ENCODE peak calls at places on chromosomes 3 and 15, in seven cellular contexts. I is left kidney, Q is MCF 10A, H is caudate nucleus, Y is tibial nerve, G is A549, M is AG09309. U is an unnamed sample.

GRCh38 chr3:193943200-193943599 is 192.7 kb upstream of the HES1 start:
- DNase-seq in H (no peak), M (no peak), Q (no peak), Y (no peak), I (peak), G (no peak), U (no peak)

GRCh38 chr3:139425745-139426400 is 36.4 kb upstream of the COPB2 start:
- DNase-seq in Q (no peak), Y (no peak), I (no peak), H (no peak), M (no peak), G (no peak), U (no peak)

GRCh38 chr15:34436956-34437442 is 609 bp downstream of the GOLGA8A start:
- DNase-seq in Q (peak), G (no peak), Y (no peak), I (peak), H (no peak), M (no peak), U (peak)

GRCh38 chr15:43048935-43049334 is 56.9 kb downstream of the UBR1 start:
- DNase-seq in I (no peak), H (no peak), G (no peak), Q (no peak), M (no peak), Y (no peak), U (no peak)

GRCh38 chr3:188197388-188197847 is 43.5 kb downstream of the LPP start:
- DNase-seq in Q (no peak), M (no peak), Y (no peak), H (no peak), G (no peak), I (no peak), U (no peak)

GRCh38 chr15:33007295-33007855 is 187.1 kb downstream of the FMN1 start:
- DNase-seq in H (no peak), I (peak), G (peak), Y (no peak), Q (peak), M (no peak), U (no peak)

GRCh38 chr3:3109407-3110298 is 521 bp downstream of the IL5RA start:
- DNase-seq in Y (no peak), I (no peak), M (no peak), H (no peak), G (no peak), Q (peak), U (no peak)

GRCh38 chr3:154464440-154465148 is 34.6 kb upstream of the GPR149 start:
- DNase-seq in H (no peak), Y (no peak), I (no peak), G (no peak), Q (peak), M (no peak), U (no peak)

GRCh38 chr3:141448606-141449216 is 38.1 kb upstream of the RASA2 start:
- DNase-seq in M (no peak), Y (no peak), Q (no peak), H (no peak), G (no peak), I (no peak), U (no peak)

GRCh38 chr3:113210608-113211369 is 568 bp upstream of the BOC start:
- DNase-seq in H (no peak), I (peak), M (no peak), G (no peak), Q (no peak), Y (no peak), U (no peak)

GRCh38 chr3:122021811-122022401 is at the start of gene ILDR1:
- DNase-seq in I (peak), Y (no peak), G (peak), H (no peak), M (no peak), Q (peak), U (no peak)

GRCh38 chr3:43764012-43764411 is 73.3 kb downstream of the ABHD5 start:
- DNase-seq in H (no peak), G (no peak), Y (no peak), Q (no peak), M (no peak), I (no peak), U (no peak)

GRCh38 chr15:68176601-68177000 is 28.5 kb downstream of the CALML4 start:
- DNase-seq in Q (no peak), I (no peak), Y (no peak), H (no peak), G (no peak), M (no peak), U (no peak)

GRCh38 chr3:120673116-120673515 is 8.9 kb downstream of the HGD start:
- DNase-seq in Y (no peak), Q (no peak), G (no peak), M (no peak), H (no peak), I (no peak), U (no peak)

GRCh38 chr15:64324513-64324912 is 31.5 kb downstream of the CSNK1G1 start:
- DNase-seq in G (no peak), Q (no peak), M (no peak), I (no peak), Y (no peak), H (no peak), U (no peak)

GRCh38 chr3:30657914-30658313 is 51.5 kb downstream of the TGFBR2 start:
- DNase-seq in Y (no peak), I (no peak), M (no peak), Q (no peak), H (no peak), G (no peak), U (no peak)

GRCh38 chr15:59594493-59594942 is 17.1 kb upstream of the GCNT3 start:
- DNase-seq in G (peak), Y (no peak), M (peak), Q (no peak), H (no peak), I (peak), U (no peak)

GRCh38 chr15:60065951-60066350 is 61.8 kb downstream of the FOXB1 start:
- DNase-seq in Y (no peak), M (no peak), H (no peak), G (no peak), Q (no peak), I (peak), U (no peak)

GRCh38 chr15:74608776-74609175 is 6.9 kb upstream of the CLK3 start:
- DNase-seq in M (no peak), I (no peak), H (no peak), G (no peak), Q (no peak), Y (no peak), U (no peak)

GRCh38 chr3:51718547-51719412 is 11.9 kb downstream of the GRM2 start:
- DNase-seq in G (peak), H (no peak), Y (peak), Q (peak), I (peak), M (no peak), U (peak)

GRCh38 chr15:96586901-96587300 is 256.4 kb downstream of the NR2F2 start:
- DNase-seq in Y (no peak), I (no peak), H (no peak), G (no peak), Q (no peak), M (no peak), U (no peak)

GRCh38 chr15:65037279-65037678 is 7.8 kb upstream of the MTFMT start:
- DNase-seq in Y (no peak), Q (no peak), I (no peak), G (no peak), H (no peak), M (no peak), U (no peak)

GRCh38 chr15:96756656-96757055 is 426.2 kb downstream of the NR2F2 start:
- DNase-seq in Q (no peak), M (no peak), H (no peak), G (no peak), I (no peak), Y (no peak), U (no peak)

GRCh38 chr15:73704869-73705645 is 20.9 kb downstream of the CD276 start:
- DNase-seq in Y (peak), M (no peak), I (peak), H (no peak), G (peak), Q (peak), U (peak)

GRCh38 chr3:148648685-148649352 is 48.9 kb upstream of the AGTR1 start:
- DNase-seq in H (no peak), G (peak), I (no peak), Y (no peak), M (peak), Q (peak), U (no peak)

GRCh38 chr15:38894260-38894948 is 329.8 kb upstream of the RASGRP1 start:
- DNase-seq in M (peak), G (peak), H (no peak), Y (no peak), Q (peak), I (peak), U (no peak)

GRCh38 chr3:45783667-45784066 is 12.7 kb downstream of the SLC6A20 start:
- DNase-seq in G (no peak), M (no peak), I (no peak), H (no peak), Q (no peak), Y (no peak), U (no peak)

GRCh38 chr3:144265527-144266100 is 294.0 kb downstream of the DIPK2A start:
- DNase-seq in M (peak), Q (no peak), H (no peak), Y (no peak), I (no peak), G (no peak), U (no peak)

GRCh38 chr3:120448707-120449650 is 1.8 kb downstream of the FSTL1 start:
- DNase-seq in Y (peak), Q (peak), G (no peak), M (peak), I (peak), H (no peak), U (no peak)

GRCh38 chr3:79200456-79200855 is 567.3 kb downstream of the ROBO1 start:
- DNase-seq in Y (no peak), Q (no peak), G (no peak), M (no peak), I (no peak), H (no peak), U (no peak)

GRCh38 chr3:126349611-126350501 is 7.4 kb downstream of the KLF15 start:
- DNase-seq in H (no peak), M (no peak), G (no peak), Q (no peak), Y (no peak), I (no peak), U (no peak)

GRCh38 chr3:155106059-155106458 is 25.9 kb downstream of the MME start:
- DNase-seq in G (no peak), Y (no peak), I (no peak), M (no peak), Q (no peak), H (no peak), U (no peak)

GRCh38 chr3:113070226-113071220 is 79.7 kb downstream of the GTPBP8 start:
- DNase-seq in G (peak), Q (no peak), M (peak), I (no peak), Y (no peak), H (no peak), U (no peak)

GRCh38 chr3:175431396-175431795 is 572.3 kb downstream of the NAALADL2 start:
- DNase-seq in G (no peak), Q (no peak), I (peak), Y (no peak), M (peak), H (no peak), U (no peak)

GRCh38 chr3:114214542-114215341 is 22.6 kb downstream of the ZNF80 start:
- DNase-seq in M (no peak), Q (no peak), I (no peak), Y (no peak), H (no peak), G (no peak), U (no peak)

GRCh38 chr3:99895706-99896441 is 78.2 kb downstream of the CMSS1 start:
- DNase-seq in H (no peak), G (peak), Y (no peak), Q (peak), M (peak), I (no peak), U (no peak)